ENCODE peak calls at places on chromosomes 3 and 15, in five cellular contexts. Z is mammary epithelial cell; Q is lower lobe of right lung; D is CD8-positive, alpha-beta T cell; P is A673. R is an unnamed sample.
A peak's percentile ranks its signal among the peaks of the same experiment; 100 is the strongest.

GRCh38 chr15:90362936-90363212 is 10.8 kb downstream of the ZNF774 start:
- DNase-seq in Q (no peak), D (no peak), Z (peak; percentile 66), P (peak; percentile 62), R (no peak)

GRCh38 chr15:49627407-49627877 is 6.6 kb downstream of the DTWD1 start:
- DNase-seq in Q (no peak), Z (peak; percentile 82), P (no peak), D (no peak), R (no peak)

GRCh38 chr3:4995500-4996053 is 16.3 kb downstream of the BHLHE40 start:
- DNase-seq in Z (peak; percentile 96), P (no peak), Q (no peak), D (no peak), R (no peak)

GRCh38 chr3:20511863-20512262 is 325.9 kb upstream of the SGO1 start:
- DNase-seq in Z (peak; percentile 47), Q (no peak), P (peak; percentile 50), D (no peak), R (no peak)

GRCh38 chr15:68992696-68993095 is 21.8 kb upstream of the NOX5 start:
- DNase-seq in P (no peak), D (no peak), Z (no peak), Q (no peak), R (no peak)

GRCh38 chr15:86756688-86757087 is 677.0 kb downstream of the AGBL1 start:
- DNase-seq in P (no peak), Q (no peak), Z (no peak), D (no peak), R (no peak)

GRCh38 chr3:186166036-186166435 is 57.1 kb upstream of the ETV5 start:
- DNase-seq in P (no peak), D (no peak), Q (no peak), Z (no peak), R (no peak)

GRCh38 chr3:188948658-188949400 is 222.9 kb upstream of the TPRG1 start:
- DNase-seq in P (peak; percentile 54), Q (no peak), Z (peak; percentile 88), D (no peak), R (no peak)

GRCh38 chr3:63895422-63896189 is 16.6 kb downstream of the SCAANT1 start:
- DNase-seq in Z (no peak), D (no peak), P (no peak), Q (no peak), R (no peak)

GRCh38 chr15:64699767-64700388 is 75.5 kb downstream of the RBPMS2 start:
- DNase-seq in Z (peak; percentile 16), Q (peak; percentile 75), P (no peak), D (no peak), R (peak; percentile 78)

GRCh38 chr3:50356553-50356952 is 2.8 kb downstream of the TMEM115 start:
- DNase-seq in Z (no peak), Q (no peak), P (no peak), D (no peak), R (no peak)

GRCh38 chr3:193388371-193388770 is 9.8 kb upstream of the ATP13A5 start:
- DNase-seq in P (no peak), Q (no peak), Z (no peak), D (no peak), R (no peak)

GRCh38 chr3:175489406-175489805 is 630.3 kb downstream of the NAALADL2 start:
- DNase-seq in Z (no peak), D (no peak), P (no peak), Q (no peak), R (no peak)

GRCh38 chr15:29259233-29259632 is 10.4 kb downstream of the NSMCE3 start:
- DNase-seq in Q (no peak), D (no peak), P (no peak), Z (no peak), R (no peak)

GRCh38 chr3:74067296-74067695 is 442.6 kb upstream of the PDZRN3 start:
- DNase-seq in Q (no peak), D (no peak), Z (peak; percentile 29), P (peak; percentile 7), R (no peak)

GRCh38 chr3:73036694-73037368 is 24.6 kb upstream of the EBLN2 start:
- DNase-seq in D (no peak), P (no peak), Q (no peak), Z (peak; percentile 36), R (no peak)

GRCh38 chr15:52252781-52253180 is 42.8 kb downstream of the MYO5C start:
- DNase-seq in Q (no peak), Z (peak; percentile 93), P (peak; percentile 38), D (no peak), R (no peak)

GRCh38 chr3:192354687-192355086 is 372.7 kb downstream of the FGF12 start:
- DNase-seq in Q (no peak), P (no peak), Z (no peak), D (no peak), R (no peak)

GRCh38 chr15:80455668-80456442 is 51.7 kb downstream of the ARNT2 start:
- DNase-seq in Q (no peak), Z (peak; percentile 72), P (peak; percentile 66), D (peak; percentile 53), R (no peak)

GRCh38 chr3:100041328-100041749 is 73.0 kb downstream of the FILIP1L start:
- DNase-seq in Z (peak; percentile 75), D (no peak), Q (no peak), P (peak; percentile 58), R (no peak)
- H3K4me1 ChIP-seq in Z (peaks cover 44% of the 10 kb centered on the region), D (no peaks in the 10 kb centered on the region), Q (peaks cover 36% of the 10 kb centered on the region), P (peaks cover 4% of the 10 kb centered on the region), R (peaks cover 38% of the 10 kb centered on the region)

DNA sequence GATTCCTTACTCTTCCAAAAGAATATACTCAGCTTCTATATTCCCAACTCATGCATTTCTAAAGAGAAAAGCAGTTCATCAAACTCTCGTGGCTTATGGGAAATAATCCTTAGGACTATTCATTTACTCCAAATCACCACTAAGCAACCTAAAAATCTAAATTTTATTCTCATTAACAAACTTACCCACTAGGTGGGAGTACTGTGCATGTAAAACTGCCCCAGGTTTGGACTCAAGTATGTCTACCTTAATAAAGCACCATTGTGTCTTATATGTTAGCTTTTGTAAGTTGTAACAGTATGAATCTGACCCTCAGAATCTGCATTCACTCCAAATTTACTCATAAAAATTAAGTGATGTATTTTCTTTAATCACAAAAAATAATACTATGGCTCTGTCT is 25.3 kb downstream of the RAD18 start:
- DNase-seq in D (no peak), Q (no peak), P (peak; percentile 36), Z (peak; percentile 11), R (no peak)
- TF ChIP-seq CTCF in D (peak; percentile 30), Q (no peak), P (peak; percentile 46), Z (peak; percentile 53), R (no peak)

GRCh38 chr15:75174102-75174501 is 27.6 kb upstream of the C15orf39 start:
- DNase-seq in P (no peak), Q (no peak), D (no peak), Z (no peak), R (no peak)
- H3K4me1 ChIP-seq in P (no peaks in the 10 kb centered on the region), Q (peaks cover 50% of the 10 kb centered on the region), D (peaks cover 5% of the 10 kb centered on the region), Z (peaks cover 61% of the 10 kb centered on the region), R (peaks cover 55% of the 10 kb centered on the region)

DNA sequence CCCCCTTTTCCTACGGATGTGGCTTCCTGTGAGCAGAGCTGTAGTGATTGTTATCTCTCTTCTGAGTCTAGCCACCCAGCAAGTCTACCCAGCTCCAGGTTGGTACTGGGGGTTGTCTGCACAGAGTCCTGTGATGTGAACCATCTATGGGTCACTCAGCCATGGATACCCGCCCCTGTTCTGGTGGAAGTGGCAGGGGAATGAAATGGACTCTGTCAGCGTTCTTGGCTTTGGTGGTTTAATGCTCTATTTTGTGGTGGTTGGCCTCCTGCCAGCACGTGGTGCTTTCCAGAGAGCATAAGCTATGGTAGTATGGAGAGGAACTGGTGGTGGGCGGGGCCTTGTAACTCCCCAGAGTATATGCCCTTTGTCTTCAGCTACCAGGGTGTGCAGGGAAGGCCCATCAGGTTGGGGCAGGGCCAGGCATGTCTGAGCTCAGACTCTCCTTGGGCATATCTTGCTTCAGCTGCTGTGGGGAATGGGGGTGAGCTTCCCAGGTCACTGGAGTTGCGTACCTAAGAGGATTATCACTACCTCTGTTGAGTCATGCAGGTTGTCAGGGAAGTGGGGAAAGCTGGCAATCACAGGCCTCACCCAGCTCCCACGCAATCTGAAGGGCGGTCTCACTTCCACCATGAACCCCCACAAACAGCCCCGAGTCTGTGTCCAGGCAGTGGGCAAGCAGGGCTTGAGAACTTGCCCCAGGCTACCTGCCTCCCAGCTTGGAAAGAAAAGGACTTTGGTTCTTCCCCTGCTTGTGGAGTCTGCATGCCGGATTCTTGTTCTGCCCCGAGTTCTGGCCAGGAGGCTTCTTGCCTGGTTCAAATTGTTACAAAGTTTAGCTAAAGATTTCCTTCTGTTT is 9.0 kb upstream of the ADGRG7 start:
- DNase-seq in P (peak; percentile 63), D (no peak), Q (no peak), Z (peak; percentile 99), R (no peak)
- TF ChIP-seq CTCF in P (no peak), D (no peak), Q (no peak), Z (no peak), R (no peak)